ENCODE peak calls at places on chromosomes 13 and 19, in nine cellular contexts. E is mucosa of gallbladder; N is immature natural killer cell; Y is NB4; R is endothelial cell; C is A549; U is T-helper 2 cell; K is stimulated activated CD4-positive, alpha-beta T cell treated with anti-CD3 and anti-CD28 coated beads, Interleukin-4, amount 100 ng/mL, for 4 hours; D is iPS-NIHi11. H is an unnamed sample.

GRCh38 chr13:100673831-100674362 is 698 bp downstream of the TMTC4 start:
- DNase-seq in E (peak), N (peak), Y (peak), R (no peak), C (peak), U (no peak), K (peak), D (peak), H (peak)

GRCh38 chr13:73325351-73326214 is 266.8 kb downstream of the KLF5 start:
- DNase-seq in E (peak), N (no peak), Y (no peak), R (no peak), C (peak), U (no peak), K (no peak), D (no peak), H (no peak)

GRCh38 chr13:37068962-37069361 is 9.5 kb upstream of the SUPT20H start:
- DNase-seq in E (no peak), N (no peak), Y (peak), R (no peak), C (peak), U (no peak), K (no peak), D (no peak), H (no peak)

GRCh38 chr13:76647550-76647949 is 238.7 kb downstream of the KCTD12 start:
- DNase-seq in E (no peak), N (no peak), Y (no peak), R (no peak), C (no peak), U (no peak), K (no peak), D (no peak), H (no peak)

GRCh38 chr19:19185853-19186728 is 5.9 kb downstream of the BORCS8 start:
- DNase-seq in E (no peak), N (peak), Y (peak), R (peak), C (peak), U (peak), K (peak), D (peak), H (peak)

GRCh38 chr19:5957132-5957531 is 20.8 kb downstream of the RANBP3 start:
- DNase-seq in E (no peak), N (no peak), Y (no peak), R (no peak), C (no peak), U (no peak), K (no peak), D (no peak), H (no peak)

GRCh38 chr13:98493035-98493401 is 83.9 kb downstream of the STK24 start:
- DNase-seq in E (no peak), N (no peak), Y (no peak), R (no peak), C (no peak), U (no peak), K (no peak), D (no peak), H (no peak)

GRCh38 chr13:78404961-78405360 is 198.4 kb downstream of the POU4F1 start:
- DNase-seq in E (no peak), N (no peak), Y (no peak), R (no peak), C (no peak), U (no peak), K (no peak), D (no peak), H (no peak)

GRCh38 chr13:60329221-60329983 is 67.6 kb upstream of the TDRD3 start:
- DNase-seq in E (peak), N (peak), Y (peak), R (peak), C (peak), U (no peak), K (no peak), D (peak), H (peak)

GRCh38 chr13:97975851-97976550 is 22.5 kb downstream of the IPO5 start:
- DNase-seq in E (peak), N (no peak), Y (peak), R (peak), C (peak), U (peak), K (peak), D (peak), H (peak)

GRCh38 chr13:26660761-26661160 is 99.8 kb downstream of the GPR12 start:
- DNase-seq in E (no peak), N (no peak), Y (no peak), R (no peak), C (no peak), U (no peak), K (no peak), D (no peak), H (no peak)

GRCh38 chr19:33024398-33024797 is 40.3 kb downstream of the RHPN2 start:
- DNase-seq in E (no peak), N (no peak), Y (no peak), R (no peak), C (no peak), U (no peak), K (no peak), D (no peak), H (no peak)

GRCh38 chr19:48967346-48968178 is 2.5 kb downstream of the FTL start:
- DNase-seq in E (peak), N (no peak), Y (peak), R (no peak), C (peak), U (no peak), K (no peak), D (no peak), H (peak)

GRCh38 chr13:66618702-66619101 is 611.4 kb downstream of the PCDH9 start:
- DNase-seq in E (no peak), N (no peak), Y (peak), R (no peak), C (peak), U (no peak), K (no peak), D (peak), H (peak)

GRCh38 chr13:111323549-111323948 is 3.1 kb downstream of the TEX29 start:
- DNase-seq in E (no peak), N (no peak), Y (no peak), R (no peak), C (no peak), U (no peak), K (no peak), D (no peak), H (no peak)

GRCh38 chr13:89352384-89352783 is 1681.2 kb downstream of the SLITRK5 start:
- DNase-seq in E (no peak), N (no peak), Y (no peak), R (no peak), C (no peak), U (no peak), K (no peak), D (no peak), H (no peak)

GRCh38 chr13:74134777-74135305 is 637 bp upstream of the KLF12 start:
- DNase-seq in E (no peak), N (peak), Y (no peak), R (peak), C (peak), U (peak), K (peak), D (peak), H (no peak)